ENCODE peak calls at places on chromosomes 5 and 9, in seven cellular contexts. Y, D, H, X, E, G and L are unnamed samples.

GRCh38 chr9:21119093-21119770 is 22.4 kb downstream of the IFNW1 start:
- DNase-seq in H (no peak), D (no peak), G (no peak), Y (no peak), E (no peak), X (no peak), L (no peak)

GRCh38 chr9:112764837-112765236 is 14.3 kb downstream of the SNX30 start:
- DNase-seq in Y (no peak), E (peak; percentile 77), D (no peak), H (peak; percentile 52), X (no peak), G (no peak), L (no peak)

GRCh38 chr5:138303365-138303764 is 28.2 kb downstream of the CDC25C start:
- DNase-seq in Y (peak; percentile 6), X (no peak), E (no peak), D (no peak), G (no peak), H (no peak), L (peak; percentile 56)

GRCh38 chr5:180187767-180188166 is 21.2 kb downstream of the RASGEF1C start:
- DNase-seq in E (no peak), H (no peak), G (no peak), X (no peak), D (no peak), Y (no peak), L (no peak)

GRCh38 chr9:89395931-89396710 is 77.8 kb downstream of the SECISBP2 start:
- DNase-seq in G (no peak), Y (no peak), X (no peak), D (no peak), E (no peak), H (no peak), L (no peak)

GRCh38 chr5:159764283-159764927 is 151.9 kb upstream of the ADRA1B start:
- DNase-seq in E (no peak), Y (peak; percentile 28), G (no peak), H (no peak), X (no peak), D (peak; percentile 94), L (peak; percentile 94)

GRCh38 chr5:38112930-38113329 is 145.4 kb upstream of the EGFLAM start:
- DNase-seq in E (no peak), X (no peak), G (no peak), H (no peak), Y (no peak), D (no peak), L (no peak)

GRCh38 chr5:39055027-39055759 is 19.0 kb downstream of the RICTOR start:
- DNase-seq in D (no peak), E (no peak), G (no peak), X (no peak), H (no peak), Y (no peak), L (no peak)

GRCh38 chr5:41246376-41246775 is 33.0 kb upstream of the C6 start:
- DNase-seq in Y (peak; percentile 97), D (peak; percentile 92), X (no peak), G (no peak), E (no peak), H (no peak), L (peak; percentile 90)

GRCh38 chr5:1799110-1799601 is 481 bp downstream of the MRPL36 start:
- DNase-seq in H (peak; percentile 15), D (peak; percentile 28), G (no peak), Y (no peak), E (no peak), X (no peak), L (peak; percentile 43)

GRCh38 chr5:120155873-120156272 is 308.2 kb upstream of the PRR16 start:
- DNase-seq in E (no peak), X (no peak), D (no peak), H (no peak), Y (no peak), G (no peak), L (peak; percentile 46)

GRCh38 chr5:8676731-8677130 is 807.8 kb downstream of the MTRR start:
- DNase-seq in X (no peak), H (no peak), D (peak; percentile 4), E (no peak), Y (peak; percentile 37), G (no peak), L (peak; percentile 24)

GRCh38 chr5:174829511-174829864 is 105.1 kb downstream of the MSX2 start:
- DNase-seq in G (no peak), E (no peak), H (no peak), D (no peak), Y (no peak), X (no peak), L (no peak)

GRCh38 chr9:70411930-70412677 is 2.4 kb downstream of the KLF9 start:
- DNase-seq in D (peak; percentile 96), E (peak; percentile 79), G (peak; percentile 77), H (peak; percentile 88), Y (no peak), X (peak; percentile 91), L (peak; percentile 95)

GRCh38 chr5:10452768-10453331 is 11.2 kb downstream of the ROPN1L start:
- DNase-seq in G (no peak), E (peak; percentile 82), D (peak; percentile 94), Y (peak; percentile 98), X (no peak), H (no peak), L (peak; percentile 95)

GRCh38 chr9:93813687-93814560 is 141.2 kb downstream of the BARX1 start:
- DNase-seq in E (peak; percentile 62), G (no peak), Y (no peak), H (peak; percentile 15), X (no peak), D (no peak), L (no peak)

GRCh38 chr5:129770034-129770433 is 22.1 kb downstream of the MINAR2 start:
- DNase-seq in X (no peak), H (no peak), Y (no peak), D (peak; percentile 12), E (no peak), G (no peak), L (no peak)

GRCh38 chr5:20020235-20020634 is 32.2 kb upstream of the CDH18 start:
- DNase-seq in X (no peak), Y (no peak), D (no peak), E (peak; percentile 39), G (no peak), H (no peak), L (no peak)

GRCh38 chr5:178304761-178305645 is 72.4 kb upstream of the PHYKPL start:
- DNase-seq in G (no peak), X (peak; percentile 35), D (no peak), E (peak; percentile 20), H (no peak), Y (peak; percentile 82), L (no peak)

GRCh38 chr9:95249986-95250385 is 67.5 kb downstream of the FANCC start:
- DNase-seq in G (no peak), D (no peak), X (no peak), Y (no peak), E (no peak), H (no peak), L (no peak)

GRCh38 chr9:128733256-128733655 is 9.3 kb upstream of the ZDHHC12 start:
- DNase-seq in G (peak; percentile 60), E (peak; percentile 98), Y (peak; percentile 35), X (no peak), D (peak; percentile 74), H (peak; percentile 78), L (peak; percentile 90)
- TF ChIP-seq CTCF in G (peak; percentile 68), E (peak; percentile 93), Y (peak; percentile 59), X (peak; percentile 16), D (peak; percentile 77), H (peak; percentile 59), L (peak; percentile 80)

DNA sequence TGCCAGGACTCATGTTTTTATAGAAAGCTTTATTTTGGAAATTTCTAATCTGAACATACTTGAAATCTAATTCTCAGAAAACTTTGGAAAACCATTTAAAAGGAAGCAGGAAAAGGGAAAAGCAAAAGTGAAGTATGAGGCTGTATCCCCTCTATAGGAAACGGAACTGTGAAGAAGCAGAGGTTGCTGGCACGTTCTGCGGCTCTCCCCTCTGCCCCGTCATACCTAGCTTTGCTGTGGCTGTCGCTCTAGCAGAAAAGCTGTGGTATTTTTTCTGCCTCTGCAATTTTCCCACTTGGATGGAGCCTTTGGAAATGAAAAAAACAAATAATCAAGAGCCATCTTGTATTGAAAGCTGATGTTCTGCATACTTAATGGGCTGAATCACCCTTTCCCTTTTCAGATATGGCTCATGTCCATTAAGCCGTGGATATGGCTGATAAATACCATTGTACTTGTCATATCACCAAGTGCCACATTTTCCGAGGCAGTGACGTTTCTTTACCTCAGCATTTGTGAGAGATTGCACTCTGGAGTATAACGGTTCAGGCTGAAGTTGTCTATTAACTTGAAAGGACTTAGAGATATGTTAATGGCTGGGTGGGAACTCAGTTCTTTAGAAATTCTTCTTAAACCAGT is 112.8 kb downstream of the NTRK2 start:
- DNase-seq in D (peak; percentile 58), Y (no peak), E (no peak), H (no peak), X (no peak), G (no peak), L (no peak)
- H3K4me3 ChIP-seq in D (peak overlapping the region; percentile 17), Y (no peak overlapping the region), E (no peak overlapping the region), H (no peak overlapping the region), X (peak overlapping the region; percentile 55), G (no peak overlapping the region), L (no peak overlapping the region)

GRCh38 chr5:68012831-68013230 is 202.7 kb upstream of the PIK3R1 start:
- DNase-seq in E (no peak), D (no peak), H (no peak), X (no peak), G (no peak), Y (no peak), L (no peak)
- TF ChIP-seq CTCF in E (no peak), D (no peak), H (no peak), X (no peak), G (no peak), Y (no peak), L (no peak)

GRCh38 chr5:141319202-141319601 is 1.4 kb downstream of the TAF7 start:
- DNase-seq in H (no peak), D (no peak), Y (no peak), X (no peak), G (no peak), E (no peak), L (peak; percentile 13)
- H3K4me3 ChIP-seq in H (peak overlapping the region; percentile 80), D (no peak overlapping the region), Y (peak overlapping the region; percentile 78), X (peak overlapping the region; percentile 86), G (peak overlapping the region; percentile 74), E (peak overlapping the region; percentile 91), L (no peak overlapping the region)